ENCODE peak calls at places on chromosomes 13 and 19, in four cellular contexts. K is tibial nerve, N is transverse colon, D is ovary. U is an unnamed sample.
A peak's percentile ranks its signal among the peaks of the same experiment; 100 is the strongest.

GRCh38 chr19:50398675-50399367 is 14.7 kb downstream of the POLD1 start:
- DNase-seq in K (no peak), N (no peak), D (no peak), U (no peak)

GRCh38 chr19:45402469-45403070 is 2.3 kb downstream of the PPP1R13L start:
- DNase-seq in K (no peak), N (peak; percentile 67), D (no peak), U (peak; percentile 38)

GRCh38 chr13:24208314-24208713 is 47.8 kb downstream of the SPATA13 start:
- DNase-seq in K (no peak), N (no peak), D (no peak), U (no peak)

GRCh38 chr13:33490461-33491327 is 205.1 kb upstream of the STARD13 start:
- DNase-seq in K (no peak), N (no peak), D (peak; percentile 17), U (no peak)

GRCh38 chr19:7109678-7110289 is 40.3 kb downstream of the ZNF557 start:
- DNase-seq in K (no peak), N (no peak), D (no peak), U (no peak)

GRCh38 chr19:7512400-7512851 is 3.5 kb upstream of the ZNF358 start:
- DNase-seq in K (no peak), N (no peak), D (no peak), U (no peak)

GRCh38 chr13:77028202-77028601 is 1.2 kb upstream of the FBXL3 start:
- DNase-seq in K (no peak), N (no peak), D (peak; percentile 38), U (peak; percentile 53)

GRCh38 chr13:36192166-36192565 is 22.2 kb downstream of the SOHLH2 start:
- DNase-seq in K (no peak), N (no peak), D (no peak), U (no peak)

GRCh38 chr19:5684694-5685430 is 4.0 kb downstream of the HSD11B1L start:
- DNase-seq in K (no peak), N (no peak), D (no peak), U (peak; percentile 63)

GRCh38 chr13:111904701-111905608 is 162.0 kb upstream of the SOX1 start:
- DNase-seq in K (no peak), N (no peak), D (no peak), U (no peak)

GRCh38 chr13:58838615-58839014 is 1207.1 kb downstream of the PCDH17 start:
- DNase-seq in K (no peak), N (no peak), D (no peak), U (no peak)

GRCh38 chr19:45790942-45791341 is 1.7 kb downstream of the DMWD start:
- DNase-seq in K (no peak), N (peak; percentile 28), D (no peak), U (peak; percentile 62)

GRCh38 chr13:58056411-58056810 is 424.9 kb downstream of the PCDH17 start:
- DNase-seq in K (no peak), N (no peak), D (no peak), U (no peak)

GRCh38 chr13:40562975-40563349 is 103.5 kb downstream of the FOXO1 start:
- DNase-seq in K (no peak), N (no peak), D (no peak), U (peak; percentile 64)

GRCh38 chr19:6678690-6679109 is 8.7 kb upstream of the TNFSF14 start:
- DNase-seq in K (no peak), N (no peak), D (no peak), U (no peak)

GRCh38 chr13:20258963-20259288 is 26.8 kb upstream of the GJB6 start:
- DNase-seq in K (no peak), N (no peak), D (no peak), U (no peak)

GRCh38 chr19:6011206-6011605 is 33.3 kb upstream of the RANBP3 start:
- DNase-seq in K (no peak), N (no peak), D (no peak), U (no peak)

GRCh38 chr19:39506944-39507714 is 7.8 kb upstream of the SELENOV start:
- DNase-seq in K (no peak), N (no peak), D (no peak), U (no peak)

GRCh38 chr13:99892866-99893504 is 78.6 kb downstream of the ZIC5 start:
- DNase-seq in K (no peak), N (no peak), D (no peak), U (no peak)

GRCh38 chr19:42985588-42985987 is 40.7 kb downstream of the PSG11 start:
- DNase-seq in K (no peak), N (no peak), D (no peak), U (no peak)

GRCh38 chr19:9354651-9355050 is 8.2 kb upstream of the ZNF177 start:
- DNase-seq in K (no peak), N (no peak), D (no peak), U (no peak)

GRCh38 chr13:110525328-110526319 is 35.9 kb downstream of the RAB20 start:
- DNase-seq in K (no peak), N (peak; percentile 46), D (no peak), U (peak; percentile 81)

GRCh38 chr19:34244611-34245299 is 9.6 kb upstream of the GARRE1 start:
- DNase-seq in K (no peak), N (no peak), D (no peak), U (no peak)

GRCh38 chr19:12913871-12914690 is 5.0 kb downstream of the SYCE2 start:
- DNase-seq in K (no peak), N (peak; percentile 45), D (no peak), U (no peak)

GRCh38 chr13:32381539-32381938 is 46.4 kb downstream of the N4BP2L1 start:
- DNase-seq in K (no peak), N (no peak), D (no peak), U (no peak)

GRCh38 chr13:97226788-97227627 is 4.9 kb downstream of the MBNL2 start:
- DNase-seq in K (no peak), N (peak; percentile 64), D (no peak), U (no peak)

GRCh38 chr19:15935167-15935702 is 906 bp upstream of the CYP4F11 start:
- DNase-seq in K (no peak), N (peak; percentile 13), D (no peak), U (no peak)

GRCh38 chr13:40786568-40786996 is 2.8 kb upstream of the SLC25A15 start:
- DNase-seq in K (no peak), N (no peak), D (no peak), U (no peak)

GRCh38 chr13:23871616-23872220 is 17.5 kb downstream of the MIPEP start:
- DNase-seq in K (no peak), N (no peak), D (no peak), U (no peak)

GRCh38 chr19:15154002-15154612 is 46.7 kb downstream of the NOTCH3 start:
- DNase-seq in K (no peak), N (peak; percentile 38), D (no peak), U (no peak)

GRCh38 chr13:40589285-40590109 is 76.9 kb downstream of the FOXO1 start:
- DNase-seq in K (no peak), N (peak; percentile 48), D (no peak), U (peak; percentile 70)

GRCh38 chr13:48585456-48585840 is 52.6 kb upstream of the RCBTB2 start:
- DNase-seq in K (no peak), N (peak; percentile 31), D (no peak), U (no peak)

GRCh38 chr13:90070362-90070761 is 1277.1 kb upstream of the MIR17HG start:
- DNase-seq in K (no peak), N (no peak), D (no peak), U (no peak)

GRCh38 chr19:35310331-35310730 is 18.4 kb downstream of the MAG start:
- DNase-seq in K (no peak), N (no peak), D (no peak), U (no peak)

GRCh38 chr19:12828494-12828893 is 5.9 kb downstream of the RTBDN start:
- DNase-seq in K (no peak), N (peak; percentile 67), D (no peak), U (no peak)

GRCh38 chr13:51946163-51946669 is 65.0 kb downstream of the ATP7B start:
- DNase-seq in K (no peak), N (no peak), D (no peak), U (peak; percentile 65)

GRCh38 chr13:40992678-40993077 is 26.4 kb downstream of the ELF1 start:
- DNase-seq in K (no peak), N (no peak), D (no peak), U (no peak)

GRCh38 chr13:113724780-113725315 is 34.2 kb upstream of the TMEM255B start:
- DNase-seq in K (peak; percentile 49), N (peak; percentile 73), D (peak; percentile 76), U (peak; percentile 96)
- H3K27ac ChIP-seq in K (no peak overlapping the region), N (peak overlapping the region; percentile 70), D (no peak overlapping the region), U (peak overlapping the region; percentile 33)

GRCh38 chr19:47663911-47664771 is 49.1 kb upstream of the EHD2 start:
- DNase-seq in K (peak; percentile 51), N (peak; percentile 69), D (peak; percentile 61), U (peak; percentile 92)
- TF ChIP-seq EP300 in K (peak; percentile 95), N (peak; percentile 95), D (peak; percentile 85), U (peak; percentile 88)

DNA sequence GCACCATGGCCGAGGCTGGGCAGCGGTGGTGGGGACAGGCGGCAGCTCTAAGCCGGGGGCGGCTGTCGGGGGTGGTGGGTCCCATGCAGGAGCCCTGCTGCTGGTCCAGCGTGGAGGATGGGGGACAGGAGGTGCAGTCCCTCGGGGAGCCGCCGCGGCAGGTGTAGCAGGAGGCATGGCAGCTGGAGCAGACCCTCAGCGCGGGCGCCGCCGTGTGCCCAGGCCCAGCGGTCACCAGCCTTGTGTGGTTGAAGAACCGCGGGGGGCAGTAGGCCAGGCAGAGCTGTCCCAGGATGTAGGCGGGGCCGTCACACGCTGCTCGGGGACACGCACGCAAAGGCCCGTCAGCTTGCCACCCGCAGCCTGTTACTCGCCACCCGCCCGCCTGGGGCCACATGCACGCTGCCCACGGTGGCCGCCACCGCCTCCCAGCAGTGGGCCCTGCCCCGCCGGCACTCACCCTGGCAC is 2.9 kb upstream of the C19orf25 start:
- DNase-seq in K (no peak), N (no peak), D (peak; percentile 31), U (no peak)
- H3K27ac ChIP-seq in K (no peak overlapping the region), N (no peak overlapping the region), D (no peak overlapping the region), U (no peak overlapping the region)

GRCh38 chr19:10566408-10566657 is 523 bp upstream of the KRI1 start:
- DNase-seq in K (no peak), N (no peak), D (no peak), U (no peak)

GRCh38 chr19:10567696-10568443 is 909 bp downstream of the CDKN2D start:
- DNase-seq in K (no peak), N (no peak), D (no peak), U (no peak)

GRCh38 chr19:10566658-10567410 is 1.0 kb upstream of the KRI1 start:
- DNase-seq in K (no peak), N (peak; percentile 41), D (peak; percentile 58), U (peak; percentile 25)

GRCh38 chr19:10568444-10568825 is 344 bp downstream of the CDKN2D start:
- DNase-seq in K (no peak), N (peak; percentile 63), D (no peak), U (peak; percentile 57)

GRCh38 chr19:10568826-10569651 is at the start of gene CDKN2D:
- DNase-seq in K (peak; percentile 99), N (peak; percentile 100), D (peak; percentile 99), U (peak; percentile 100)
- TF ChIP-seq EP300 in K (peak; percentile 87), N (no peak), D (no peak), U (no peak)

DNA sequence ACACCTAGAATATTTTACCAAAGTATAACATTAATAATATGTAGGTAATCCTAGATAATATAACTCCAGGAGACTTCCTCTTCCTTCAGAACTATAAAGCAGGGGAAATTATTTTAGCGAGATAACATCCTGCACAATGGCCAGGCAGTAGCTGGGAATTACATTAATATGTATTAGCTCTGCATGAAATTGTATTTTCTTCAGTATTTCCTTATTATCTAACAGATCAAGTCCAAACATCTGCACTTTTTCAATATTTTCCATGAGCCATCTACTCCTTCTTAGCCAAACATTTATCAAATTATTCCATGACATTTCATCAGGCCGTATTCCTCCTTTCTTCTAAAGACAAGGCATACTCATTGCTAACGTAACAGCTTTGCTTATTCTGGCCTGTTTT is 98.8 kb upstream of the PCDH9 start:
- DNase-seq in K (no peak), N (no peak), D (no peak), U (no peak)
- H3K27ac ChIP-seq in K (no peak overlapping the region), N (no peak overlapping the region), D (no peak overlapping the region), U (no peak overlapping the region)